ENCODE peak calls at places on chromosomes 11 and 22, in eight cellular contexts. One of them, this sample, is unnamed.
A peak's percentile ranks its signal among the peaks of the same experiment; 100 is the strongest.

GRCh38 chr11:93895106-93895862 is 44.9 kb upstream of the VSTM5 start:
- DNase-seq in heart left ventricle: no peak
- DNase-seq in stimulated activated naive CD8-positive, alpha-beta T cell treated with anti-CD3 and anti-CD28 coated beads, Interleukin-15, Interleukin-2, amounts not matched to agents 100 U/mL and 50 U/mL, for 24 hours: no peak
- DNase-seq in MCF 10A: peak; percentile 73
- DNase-seq in posterior cingulate gyrus: no peak
- DNase-seq in kidney glomerular epithelial cell: peak; percentile 69
- DNase-seq in central memory CD8-positive, alpha-beta T cell: no peak
- DNase-seq in OCI-M1: peak; percentile 82
- DNase-seq in this sample: peak; percentile 20

GRCh38 chr22:31800065-31800464 is 46.2 kb downstream of the DEPDC5 start:
- DNase-seq in central memory CD8-positive, alpha-beta T cell: no peak
- DNase-seq in heart left ventricle: no peak
- DNase-seq in kidney glomerular epithelial cell: no peak
- DNase-seq in stimulated activated naive CD8-positive, alpha-beta T cell treated with anti-CD3 and anti-CD28 coated beads, Interleukin-15, Interleukin-2, amounts not matched to agents 100 U/mL and 50 U/mL, for 24 hours: no peak
- DNase-seq in MCF 10A: peak; percentile 39
- DNase-seq in posterior cingulate gyrus: no peak
- DNase-seq in OCI-M1: no peak
- DNase-seq in this sample: no peak

GRCh38 chr11:134792044-134792443 is 380.0 kb upstream of the B3GAT1 start:
- DNase-seq in MCF 10A: no peak
- DNase-seq in kidney glomerular epithelial cell: peak; percentile 54
- DNase-seq in posterior cingulate gyrus: no peak
- DNase-seq in heart left ventricle: no peak
- DNase-seq in stimulated activated naive CD8-positive, alpha-beta T cell treated with anti-CD3 and anti-CD28 coated beads, Interleukin-15, Interleukin-2, amounts not matched to agents 100 U/mL and 50 U/mL, for 24 hours: no peak
- DNase-seq in central memory CD8-positive, alpha-beta T cell: no peak
- DNase-seq in OCI-M1: no peak
- DNase-seq in this sample: no peak

GRCh38 chr22:27755521-27756211 is 45.9 kb downstream of the MN1 start:
- DNase-seq in heart left ventricle: peak; percentile 22
- DNase-seq in posterior cingulate gyrus: no peak
- DNase-seq in OCI-M1: no peak
- DNase-seq in stimulated activated naive CD8-positive, alpha-beta T cell treated with anti-CD3 and anti-CD28 coated beads, Interleukin-15, Interleukin-2, amounts not matched to agents 100 U/mL and 50 U/mL, for 24 hours: no peak
- DNase-seq in MCF 10A: no peak
- DNase-seq in central memory CD8-positive, alpha-beta T cell: no peak
- DNase-seq in kidney glomerular epithelial cell: no peak
- DNase-seq in this sample: no peak

GRCh38 chr11:32311351-32312077 is 123.8 kb downstream of the WT1 start:
- DNase-seq in heart left ventricle: no peak
- DNase-seq in central memory CD8-positive, alpha-beta T cell: no peak
- DNase-seq in posterior cingulate gyrus: no peak
- DNase-seq in OCI-M1: no peak
- DNase-seq in kidney glomerular epithelial cell: peak; percentile 65
- DNase-seq in MCF 10A: no peak
- DNase-seq in stimulated activated naive CD8-positive, alpha-beta T cell treated with anti-CD3 and anti-CD28 coated beads, Interleukin-15, Interleukin-2, amounts not matched to agents 100 U/mL and 50 U/mL, for 24 hours: no peak
- DNase-seq in this sample: no peak

GRCh38 chr11:60363542-60364525 is 14.5 kb upstream of the MS4A7 start:
- DNase-seq in stimulated activated naive CD8-positive, alpha-beta T cell treated with anti-CD3 and anti-CD28 coated beads, Interleukin-15, Interleukin-2, amounts not matched to agents 100 U/mL and 50 U/mL, for 24 hours: peak; percentile 61
- DNase-seq in kidney glomerular epithelial cell: peak; percentile 45
- DNase-seq in central memory CD8-positive, alpha-beta T cell: peak; percentile 45
- DNase-seq in heart left ventricle: peak; percentile 52
- DNase-seq in MCF 10A: peak; percentile 77
- DNase-seq in posterior cingulate gyrus: peak; percentile 19
- DNase-seq in OCI-M1: peak; percentile 84
- DNase-seq in this sample: peak; percentile 74

GRCh38 chr11:119015054-119015611 is 3.0 kb downstream of the RPS25 start:
- DNase-seq in heart left ventricle: no peak
- DNase-seq in posterior cingulate gyrus: no peak
- DNase-seq in MCF 10A: peak; percentile 41
- DNase-seq in stimulated activated naive CD8-positive, alpha-beta T cell treated with anti-CD3 and anti-CD28 coated beads, Interleukin-15, Interleukin-2, amounts not matched to agents 100 U/mL and 50 U/mL, for 24 hours: peak; percentile 34
- DNase-seq in kidney glomerular epithelial cell: no peak
- DNase-seq in central memory CD8-positive, alpha-beta T cell: no peak
- DNase-seq in OCI-M1: peak; percentile 27
- DNase-seq in this sample: no peak

GRCh38 chr11:120306519-120307242 is 18.4 kb upstream of the TLCD5 start:
- DNase-seq in central memory CD8-positive, alpha-beta T cell: no peak
- DNase-seq in kidney glomerular epithelial cell: peak; percentile 49
- DNase-seq in posterior cingulate gyrus: peak; percentile 35
- DNase-seq in MCF 10A: peak; percentile 84
- DNase-seq in heart left ventricle: peak; percentile 53
- DNase-seq in stimulated activated naive CD8-positive, alpha-beta T cell treated with anti-CD3 and anti-CD28 coated beads, Interleukin-15, Interleukin-2, amounts not matched to agents 100 U/mL and 50 U/mL, for 24 hours: no peak
- DNase-seq in OCI-M1: peak; percentile 25
- DNase-seq in this sample: no peak

GRCh38 chr11:8905528-8906165 is 5.3 kb upstream of the AKIP1 start:
- DNase-seq in central memory CD8-positive, alpha-beta T cell: no peak
- DNase-seq in heart left ventricle: no peak
- DNase-seq in posterior cingulate gyrus: no peak
- DNase-seq in kidney glomerular epithelial cell: peak; percentile 45
- DNase-seq in OCI-M1: no peak
- DNase-seq in stimulated activated naive CD8-positive, alpha-beta T cell treated with anti-CD3 and anti-CD28 coated beads, Interleukin-15, Interleukin-2, amounts not matched to agents 100 U/mL and 50 U/mL, for 24 hours: no peak
- DNase-seq in MCF 10A: peak; percentile 83
- DNase-seq in this sample: no peak

GRCh38 chr22:31752096-31752847 is 1.5 kb upstream of the DEPDC5 start:
- DNase-seq in stimulated activated naive CD8-positive, alpha-beta T cell treated with anti-CD3 and anti-CD28 coated beads, Interleukin-15, Interleukin-2, amounts not matched to agents 100 U/mL and 50 U/mL, for 24 hours: no peak
- DNase-seq in posterior cingulate gyrus: no peak
- DNase-seq in heart left ventricle: no peak
- DNase-seq in OCI-M1: no peak
- DNase-seq in central memory CD8-positive, alpha-beta T cell: no peak
- DNase-seq in kidney glomerular epithelial cell: no peak
- DNase-seq in MCF 10A: no peak
- DNase-seq in this sample: no peak

GRCh38 chr11:119107538-119108150 is 500 bp downstream of the C2CD2L start:
- DNase-seq in central memory CD8-positive, alpha-beta T cell: no peak
- DNase-seq in posterior cingulate gyrus: no peak
- DNase-seq in OCI-M1: no peak
- DNase-seq in kidney glomerular epithelial cell: no peak
- DNase-seq in heart left ventricle: no peak
- DNase-seq in stimulated activated naive CD8-positive, alpha-beta T cell treated with anti-CD3 and anti-CD28 coated beads, Interleukin-15, Interleukin-2, amounts not matched to agents 100 U/mL and 50 U/mL, for 24 hours: no peak
- DNase-seq in MCF 10A: no peak
- DNase-seq in this sample: no peak

GRCh38 chr11:95520361-95520760 is 269.2 kb downstream of the FAM76B start:
- DNase-seq in OCI-M1: no peak
- DNase-seq in MCF 10A: no peak
- DNase-seq in stimulated activated naive CD8-positive, alpha-beta T cell treated with anti-CD3 and anti-CD28 coated beads, Interleukin-15, Interleukin-2, amounts not matched to agents 100 U/mL and 50 U/mL, for 24 hours: no peak
- DNase-seq in central memory CD8-positive, alpha-beta T cell: no peak
- DNase-seq in kidney glomerular epithelial cell: peak; percentile 80
- DNase-seq in heart left ventricle: no peak
- DNase-seq in posterior cingulate gyrus: no peak
- DNase-seq in this sample: no peak

GRCh38 chr11:4095509-4096230 is 1.1 kb downstream of the RRM1 start:
- DNase-seq in central memory CD8-positive, alpha-beta T cell: no peak
- DNase-seq in kidney glomerular epithelial cell: peak; percentile 35
- DNase-seq in heart left ventricle: no peak
- DNase-seq in posterior cingulate gyrus: no peak
- DNase-seq in MCF 10A: peak; percentile 51
- DNase-seq in OCI-M1: peak; percentile 25
- DNase-seq in stimulated activated naive CD8-positive, alpha-beta T cell treated with anti-CD3 and anti-CD28 coated beads, Interleukin-15, Interleukin-2, amounts not matched to agents 100 U/mL and 50 U/mL, for 24 hours: no peak
- DNase-seq in this sample: no peak

GRCh38 chr11:70942593-70942992 is 309.8 kb downstream of the SHANK2 start:
- DNase-seq in central memory CD8-positive, alpha-beta T cell: no peak
- DNase-seq in posterior cingulate gyrus: no peak
- DNase-seq in MCF 10A: peak; percentile 3
- DNase-seq in kidney glomerular epithelial cell: no peak
- DNase-seq in heart left ventricle: no peak
- DNase-seq in stimulated activated naive CD8-positive, alpha-beta T cell treated with anti-CD3 and anti-CD28 coated beads, Interleukin-15, Interleukin-2, amounts not matched to agents 100 U/mL and 50 U/mL, for 24 hours: peak; percentile 9
- DNase-seq in OCI-M1: peak; percentile 80
- DNase-seq in this sample: peak; percentile 26